ENCODE peak calls at places on chromosomes 6 and 20, in six cellular contexts. X, R, S, D, J and H are unnamed samples.

GRCh38 chr6:43982084-43982625 is 145.1 kb downstream of the MRPL14 start:
- DNase-seq in S (no peak), R (no peak), D (no peak), J (no peak), X (no peak), H (no peak)

GRCh38 chr6:39072830-39073229 is 24.2 kb downstream of the GLP1R start:
- DNase-seq in S (no peak), R (no peak), X (no peak), D (no peak), J (no peak), H (no peak)

GRCh38 chr6:110357298-110357695 is 852 bp downstream of the METTL24 start:
- DNase-seq in S (no peak), D (peak), J (no peak), X (no peak), R (no peak), H (no peak)

GRCh38 chr20:49675368-49676151 is 38.1 kb downstream of the B4GALT5 start:
- DNase-seq in D (no peak), J (no peak), X (no peak), R (peak), S (peak), H (no peak)

GRCh38 chr20:40773376-40773775 is 84.3 kb upstream of the MAFB start:
- DNase-seq in X (no peak), S (no peak), R (no peak), D (no peak), J (no peak), H (no peak)

GRCh38 chr20:61803903-61804804 is 261.5 kb downstream of the TAF4 start:
- DNase-seq in X (no peak), R (no peak), D (peak), J (no peak), S (no peak), H (no peak)

GRCh38 chr6:168088161-168089106 is 9.4 kb upstream of the FRMD1 start:
- DNase-seq in D (peak), J (no peak), R (no peak), S (no peak), X (peak), H (peak)

GRCh38 chr20:33419140-33419974 is 18.0 kb upstream of the CDK5RAP1 start:
- DNase-seq in J (no peak), S (no peak), R (peak), X (no peak), D (no peak), H (no peak)

GRCh38 chr6:26420607-26421235 is 18.6 kb downstream of the BTN3A1 start:
- DNase-seq in X (peak), J (no peak), R (peak), S (peak), D (peak), H (no peak)

GRCh38 chr20:52959125-52959524 is 13.0 kb upstream of the TSHZ2 start:
- DNase-seq in J (no peak), X (peak), R (no peak), D (no peak), S (no peak), H (no peak)

GRCh38 chr20:45445805-45446562 is 23.6 kb upstream of the WFDC2 start:
- DNase-seq in X (no peak), S (peak), R (peak), D (peak), J (no peak), H (no peak)

GRCh38 chr6:42735976-42736375 is 9.9 kb downstream of the TBCC start:
- DNase-seq in R (no peak), S (no peak), J (no peak), D (no peak), X (no peak), H (no peak)

GRCh38 chr6:80767808-80768207 is 661.3 kb downstream of the BCKDHB start:
- DNase-seq in S (peak), D (peak), X (no peak), J (no peak), R (no peak), H (peak)

GRCh38 chr6:37039958-37040357 is 34.5 kb downstream of the FGD2 start:
- DNase-seq in X (no peak), R (no peak), D (no peak), J (no peak), S (no peak), H (no peak)

GRCh38 chr6:134506162-134506561 is 188.2 kb upstream of the SGK1 start:
- DNase-seq in X (no peak), R (no peak), S (no peak), D (no peak), J (no peak), H (no peak)